ENCODE peak calls at places on chromosomes 11 and 22, in ten cellular contexts. I is BJ; R is LoVo; L is body of pancreas; P is pancreas; D is germinal center; E is activated CD8-positive, alpha-beta memory T cell treated with anti-CD3 and anti-CD28 coated beads, Interleukin-2, amount 50 U/mL, for 48 hours; T is stimulated activated effector memory CD8-positive, alpha-beta T cell treated with anti-CD3 and anti-CD28 coated beads, Interleukin-12 subunit alpha, Interleukin-12 subunit beta, amount 100 ng/mL, for 72 hours; U is non-pigmented ciliary epithelial cell; X is CD8-positive, alpha-beta T cell. V is an unnamed sample.

GRCh38 chr11:57347336-57347735 is 9.2 kb downstream of the P2RX3 start:
- DNase-seq in I (no peak), R (no peak), L (no peak), P (no peak), D (no peak), E (no peak), T (no peak), U (no peak), X (no peak), V (no peak)

GRCh38 chr11:33893711-33894401 is 2.0 kb upstream of the LMO2 start:
- DNase-seq in I (no peak), R (no peak), L (no peak), P (no peak), D (peak; percentile 53), E (peak; percentile 87), T (peak; percentile 81), U (no peak), X (peak; percentile 32), V (no peak)

GRCh38 chr11:92844197-92844596 is 125.3 kb upstream of the MTNR1B start:
- DNase-seq in I (no peak), R (no peak), L (no peak), P (no peak), D (no peak), E (no peak), T (no peak), U (no peak), X (no peak), V (no peak)

GRCh38 chr22:38817196-38817595 is 23.3 kb upstream of the DNAL4 start:
- DNase-seq in I (no peak), R (no peak), L (no peak), P (no peak), D (no peak), E (no peak), T (no peak), U (no peak), X (no peak), V (no peak)

GRCh38 chr11:34044664-34045485 is 6.7 kb upstream of the CAPRIN1 start:
- DNase-seq in I (peak; percentile 44), R (peak; percentile 79), L (no peak), P (no peak), D (no peak), E (peak; percentile 59), T (peak; percentile 38), U (peak; percentile 83), X (no peak), V (no peak)

GRCh38 chr11:8025123-8025522 is 38.0 kb downstream of the EIF3F start:
- DNase-seq in I (no peak), R (no peak), L (no peak), P (no peak), D (no peak), E (peak; percentile 17), T (peak; percentile 25), U (no peak), X (no peak), V (no peak)

GRCh38 chr11:19441752-19442553 is 201.2 kb upstream of the E2F8 start:
- DNase-seq in I (peak; percentile 38), R (peak; percentile 66), L (peak; percentile 83), P (peak; percentile 52), D (no peak), E (peak; percentile 67), T (peak; percentile 79), U (peak; percentile 93), X (no peak), V (peak; percentile 82)

GRCh38 chr11:12800032-12800671 is 125.9 kb downstream of the TEAD1 start:
- DNase-seq in I (no peak), R (peak; percentile 69), L (peak; percentile 75), P (peak; percentile 57), D (no peak), E (no peak), T (no peak), U (no peak), X (no peak), V (no peak)

GRCh38 chr11:33701831-33702230 is 1.2 kb upstream of the C11orf91 start:
- DNase-seq in I (no peak), R (no peak), L (peak; percentile 54), P (no peak), D (no peak), E (no peak), T (no peak), U (peak; percentile 54), X (no peak), V (no peak)

V was measured in AG04449.